ENCODE peak calls at places on chromosomes 13 and 19, in six cellular contexts. R is fibroblast of mammary gland, J is lung, L is OCI-LY7, V is nephron progenitor cell, D is fibroblast of lung. Z is an unnamed sample.

GRCh38 chr19:18496167-18496979 is 25.5 kb downstream of the ELL start:
- DNase-seq in R (peak; percentile 77), J (peak; percentile 68), L (no peak), V (no peak), D (peak; percentile 59), Z (peak; percentile 77)

GRCh38 chr13:40963927-40964326 is 55.2 kb downstream of the ELF1 start:
- DNase-seq in R (peak; percentile 63), V (no peak), D (peak; percentile 62), L (no peak), J (no peak), Z (peak; percentile 50)

GRCh38 chr13:33016414-33017409 is at the start of gene KL:
- DNase-seq in R (no peak), V (peak; percentile 47), L (no peak), J (peak; percentile 59), D (peak; percentile 6), Z (no peak)

GRCh38 chr13:28488376-28489005 is 6.4 kb downstream of the FLT1 start:
- DNase-seq in R (peak; percentile 71), L (no peak), V (no peak), D (no peak), J (no peak), Z (no peak)

GRCh38 chr19:48842744-48843162 is 6.5 kb upstream of the HSD17B14 start:
- DNase-seq in R (peak; percentile 61), L (peak; percentile 76), D (peak; percentile 19), J (peak; percentile 47), V (peak; percentile 70), Z (peak; percentile 47)

GRCh38 chr13:98856983-98857382 is 104.5 kb upstream of the SLC15A1 start:
- DNase-seq in L (no peak), V (no peak), D (no peak), J (no peak), R (no peak), Z (no peak)

GRCh38 chr13:57123660-57124059 is 17.1 kb upstream of the PRR20A start:
- DNase-seq in L (no peak), D (peak; percentile 3), J (no peak), R (no peak), V (no peak), Z (no peak)

GRCh38 chr13:29815336-29815735 is 35.1 kb downstream of the UBL3 start:
- DNase-seq in J (no peak), D (no peak), L (no peak), R (no peak), V (no peak), Z (no peak)

GRCh38 chr19:28710278-28710677 is 502.7 kb downstream of the UQCRFS1 start:
- DNase-seq in R (peak; percentile 76), V (peak; percentile 21), L (peak; percentile 76), D (peak; percentile 62), J (no peak), Z (peak; percentile 66)

GRCh38 chr13:26584713-26585112 is 27.2 kb downstream of the WASF3 start:
- DNase-seq in V (no peak), J (no peak), L (no peak), R (peak; percentile 86), D (peak; percentile 71), Z (peak; percentile 85)

GRCh38 chr13:41941174-41941573 is 19.7 kb downstream of the VWA8 start:
- DNase-seq in L (no peak), J (no peak), R (no peak), V (no peak), D (peak; percentile 45), Z (no peak)

GRCh38 chr19:3161453-3161852 is 17.1 kb upstream of the S1PR4 start:
- DNase-seq in J (no peak), R (peak; percentile 72), D (no peak), V (no peak), L (no peak), Z (peak; percentile 28)

GRCh38 chr19:19149402-19149801 is 11.1 kb upstream of the TMEM161A start:
- DNase-seq in R (no peak), J (no peak), V (no peak), D (no peak), L (no peak), Z (no peak)

GRCh38 chr13:50757021-50757420 is 86.5 kb downstream of the DLEU7 start:
- DNase-seq in L (no peak), R (peak; percentile 17), J (no peak), D (no peak), V (no peak), Z (no peak)

GRCh38 chr13:41065098-41065497 is 3.8 kb downstream of the WBP4 start:
- DNase-seq in R (peak; percentile 82), V (no peak), J (no peak), L (no peak), D (peak; percentile 80), Z (peak; percentile 51)

GRCh38 chr19:40803170-40803856 is 4.3 kb downstream of the EGLN2 start:
- DNase-seq in J (no peak), V (no peak), R (no peak), D (no peak), L (no peak), Z (no peak)

GRCh38 chr13:31201341-31202024 is 1.7 kb downstream of the B3GLCT start:
- DNase-seq in R (peak; percentile 83), J (no peak), D (peak; percentile 50), L (no peak), V (no peak), Z (peak; percentile 12)

GRCh38 chr13:98473135-98473791 is 103.6 kb downstream of the STK24 start:
- DNase-seq in D (no peak), V (no peak), J (no peak), R (no peak), L (no peak), Z (no peak)

GRCh38 chr13:100721885-100722512 is 47.4 kb upstream of the TMTC4 start:
- DNase-seq in R (peak; percentile 60), D (peak; percentile 32), J (peak; percentile 40), V (peak; percentile 62), L (peak; percentile 39), Z (peak; percentile 32)

GRCh38 chr13:108933061-108933460 is 303.6 kb downstream of the MYO16 start:
- DNase-seq in L (no peak), R (no peak), D (no peak), V (no peak), J (no peak), Z (no peak)

GRCh38 chr13:54599413-54599812 is 1570.8 kb downstream of the OLFM4 start:
- DNase-seq in J (no peak), L (no peak), R (no peak), D (no peak), V (no peak), Z (no peak)

GRCh38 chr19:14002571-14003278 is 3.4 kb downstream of the RFX1 start:
- DNase-seq in V (no peak), D (no peak), L (peak; percentile 79), J (no peak), R (no peak), Z (no peak)

DNA sequence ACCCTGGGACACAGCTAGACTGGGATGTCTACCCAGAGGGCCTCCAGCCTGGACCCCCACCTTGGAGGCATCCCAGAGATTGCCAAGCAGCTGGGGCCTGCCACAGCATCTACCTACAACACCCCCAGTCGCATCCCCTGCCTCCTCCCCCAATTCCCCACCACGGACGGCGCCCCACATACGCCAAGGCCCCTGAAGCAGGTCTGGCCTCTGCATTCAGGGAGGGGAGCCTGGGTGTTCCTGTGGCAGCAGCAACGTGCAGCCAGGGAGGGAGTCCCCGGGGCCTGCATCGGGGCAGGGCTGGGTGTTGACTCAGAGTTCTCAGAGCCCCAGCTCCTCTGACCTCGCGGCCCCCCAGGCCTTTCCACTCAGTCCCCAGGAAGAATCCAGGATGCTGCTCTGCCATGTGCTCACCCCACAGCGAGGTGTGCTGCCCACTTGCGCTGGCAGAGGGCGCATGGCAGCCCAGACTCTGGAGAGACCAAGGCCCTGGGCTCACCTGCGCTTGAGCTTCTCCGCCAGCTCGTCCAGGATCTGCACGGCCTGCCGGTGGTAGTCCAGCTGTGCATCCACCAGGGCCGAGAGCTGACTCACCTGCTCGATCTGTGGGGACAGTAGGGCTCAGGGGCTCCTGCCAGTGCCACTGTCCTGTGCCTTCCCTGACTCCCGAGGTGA is 19.6 kb downstream of the MPND start:
- DNase-seq in J (no peak), L (peak; percentile 31), D (no peak), R (peak; percentile 16), V (no peak), Z (no peak)
- TF ChIP-seq CTCF in J (no peak), L (peak; percentile 53), D (peak; percentile 29), R (peak; percentile 9), V (no peak), Z (peak; percentile 58)

GRCh38 chr19:47187797-47188196 is 43.2 kb downstream of the BBC3 start:
- DNase-seq in L (no peak), J (no peak), D (no peak), R (no peak), V (no peak), Z (no peak)

GRCh38 chr19:47187023-47187655 is 43.9 kb downstream of the BBC3 start:
- DNase-seq in J (no peak), V (no peak), D (no peak), L (no peak), R (no peak), Z (no peak)

GRCh38 chr19:47188507-47189033 is 42.4 kb downstream of the BBC3 start:
- DNase-seq in D (no peak), L (no peak), V (no peak), R (no peak), J (no peak), Z (no peak)

GRCh38 chr19:47183579-47183978 is 47.4 kb downstream of the BBC3 start:
- DNase-seq in R (no peak), J (no peak), D (no peak), V (no peak), L (no peak), Z (no peak)

DNA sequence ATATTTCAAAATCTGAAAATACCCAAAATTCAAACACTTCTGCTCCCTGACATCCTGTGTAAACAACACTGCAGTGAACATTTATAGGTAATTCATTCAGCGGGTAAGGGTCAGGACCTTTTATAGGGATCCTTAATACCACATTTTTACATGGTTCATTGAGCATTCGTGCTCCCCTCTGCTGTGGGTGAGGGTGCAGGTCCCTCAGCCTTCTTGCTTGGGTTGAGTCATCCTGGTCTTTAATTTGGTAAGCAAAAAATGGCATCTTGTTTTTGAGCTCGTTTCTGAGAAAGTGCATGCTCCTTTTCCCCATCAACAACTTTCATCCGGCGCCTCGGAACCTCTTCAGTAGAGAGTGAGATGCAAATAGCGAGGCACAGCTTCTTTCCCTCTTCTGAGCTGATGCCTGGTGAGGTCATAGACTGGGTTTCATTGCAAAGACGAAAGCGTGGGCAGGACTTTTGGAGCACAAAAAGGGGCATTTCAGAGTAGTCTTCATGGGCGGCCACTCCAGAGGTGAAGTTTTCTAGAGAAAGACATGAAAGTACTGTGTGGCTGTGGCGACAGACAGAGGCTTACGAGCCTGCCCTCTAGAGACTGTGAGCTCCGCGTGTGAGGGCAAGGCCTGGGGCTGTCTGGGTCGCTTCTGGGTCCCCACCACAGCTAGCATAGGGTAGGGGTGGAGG is 44.5 kb downstream of the BBC3 start:
- DNase-seq in L (no peak), J (no peak), R (no peak), D (peak; percentile 30), V (no peak), Z (no peak)
- TF ChIP-seq CTCF in L (no peak), J (no peak), R (no peak), D (no peak), V (no peak), Z (no peak)

DNA sequence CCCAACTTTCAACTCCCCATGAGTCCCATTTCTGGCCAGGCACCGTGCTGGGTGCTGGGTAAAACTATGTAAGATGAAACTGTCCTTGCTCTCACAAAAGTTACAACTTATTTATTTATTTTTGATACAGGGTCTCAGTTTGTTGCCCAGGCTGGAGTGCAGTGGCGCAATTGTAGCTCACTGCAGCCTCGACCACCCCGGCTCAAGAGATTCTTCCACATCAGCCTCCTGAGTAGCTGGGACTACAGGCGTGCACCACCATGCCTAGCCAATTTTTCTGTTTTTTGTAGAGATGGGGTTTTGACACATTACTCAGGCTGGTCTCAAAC is 12.9 kb upstream of the CADM4 start:
- DNase-seq in D (no peak), R (no peak), J (no peak), V (no peak), L (no peak), Z (no peak)
- TF ChIP-seq CTCF in D (no peak), R (no peak), J (no peak), V (no peak), L (peak; percentile 6), Z (peak; percentile 47)

GRCh38 chr13:94192576-94192975 is 286.9 kb downstream of the DCT start:
- DNase-seq in R (peak; percentile 61), J (no peak), L (peak; percentile 9), D (no peak), V (peak; percentile 34), Z (peak; percentile 19)
- TF ChIP-seq CTCF in R (peak; percentile 52), J (no peak), L (peak; percentile 57), D (peak; percentile 52), V (peak; percentile 34), Z (peak; percentile 77)

Z was measured in HFFc6.